ENCODE peak calls at places on chromosome 1, in six cellular contexts. D is Calu3; T is retina; I is naive B cell; B is B cell; S is activated naive CD4-positive, alpha-beta T cell. Q is an unnamed sample.

GRCh38 chr1:186304982-186305949 is 69.8 kb downstream of the TPR start:
- DNase-seq in D (no peak), T (peak), I (no peak), B (peak), S (no peak), Q (peak)

GRCh38 chr1:108719654-108720435 is 7.1 kb downstream of the FNDC7 start:
- DNase-seq in D (peak), T (no peak), I (no peak), B (no peak), S (no peak), Q (no peak)

GRCh38 chr1:3360646-3361257 is 93.7 kb upstream of the ARHGEF16 start:
- DNase-seq in D (no peak), T (no peak), I (no peak), B (no peak), S (no peak), Q (no peak)

GRCh38 chr1:2372551-2373490 is 18.5 kb downstream of the MORN1 start:
- DNase-seq in D (no peak), T (no peak), I (no peak), B (no peak), S (no peak), Q (no peak)

GRCh38 chr1:110087812-110088738 is 17.6 kb upstream of the ALX3 start:
- DNase-seq in D (peak), T (peak), I (peak), B (peak), S (no peak), Q (peak)

GRCh38 chr1:99558539-99558938 is 87.4 kb upstream of the PALMD start:
- DNase-seq in D (no peak), T (no peak), I (no peak), B (no peak), S (no peak), Q (no peak)

GRCh38 chr1:201321826-201322390 is 38.6 kb downstream of the PKP1 start:
- DNase-seq in D (no peak), T (no peak), I (no peak), B (no peak), S (no peak), Q (no peak)

GRCh38 chr1:8222789-8223188 is 95.1 kb upstream of the SLC45A1 start:
- DNase-seq in D (no peak), T (no peak), I (no peak), B (no peak), S (no peak), Q (no peak)

GRCh38 chr1:238710697-238711096 is 675.7 kb upstream of the CHRM3 start:
- DNase-seq in D (no peak), T (no peak), I (no peak), B (no peak), S (no peak), Q (no peak)

GRCh38 chr1:223842784-223843183 is 3.0 kb downstream of the TP53BP2 start:
- DNase-seq in D (no peak), T (no peak), I (no peak), B (no peak), S (no peak), Q (no peak)

GRCh38 chr1:43952731-43953350 is 6.1 kb downstream of the IPO13 start:
- DNase-seq in D (no peak), T (peak), I (no peak), B (no peak), S (no peak), Q (no peak)

GRCh38 chr1:116508090-116508983 is 62.5 kb downstream of the CD58 start:
- DNase-seq in D (no peak), T (no peak), I (no peak), B (no peak), S (no peak), Q (no peak)

GRCh38 chr1:229603387-229604005 is 22.4 kb downstream of the TAF5L start:
- DNase-seq in D (no peak), T (peak), I (no peak), B (no peak), S (no peak), Q (no peak)

GRCh38 chr1:115214098-115214497 is 124.0 kb downstream of the NGF start:
- DNase-seq in D (no peak), T (no peak), I (no peak), B (no peak), S (no peak), Q (no peak)

GRCh38 chr1:191343816-191344215 is 814.4 kb upstream of the RGS18 start:
- DNase-seq in D (no peak), T (no peak), I (no peak), B (no peak), S (no peak), Q (no peak)

GRCh38 chr1:243261389-243261788 is 5.5 kb downstream of the SDCCAG8 start:
- DNase-seq in D (no peak), T (no peak), I (no peak), B (no peak), S (no peak), Q (no peak)

GRCh38 chr1:65141394-65141793 is 6.6 kb upstream of the AK4 start:
- DNase-seq in D (peak), T (no peak), I (no peak), B (no peak), S (no peak), Q (no peak)

GRCh38 chr1:113557176-113557575 is 166.9 kb downstream of the MAGI3 start:
- DNase-seq in D (no peak), T (no peak), I (no peak), B (no peak), S (no peak), Q (no peak)

GRCh38 chr1:47901001-47901575 is 96.1 kb downstream of the TRABD2B start:
- DNase-seq in D (no peak), T (peak), I (no peak), B (no peak), S (no peak), Q (no peak)

GRCh38 chr1:6011161-6011945 is 19.1 kb upstream of the NPHP4 start:
- DNase-seq in D (no peak), T (no peak), I (no peak), B (no peak), S (no peak), Q (no peak)

GRCh38 chr1:155071701-155072100 is 6.9 kb upstream of the EFNA3 start:
- DNase-seq in D (no peak), T (peak), I (no peak), B (no peak), S (no peak), Q (no peak)

GRCh38 chr1:26706315-26706714 is 10.5 kb downstream of the ARID1A start:
- DNase-seq in D (no peak), T (no peak), I (no peak), B (no peak), S (no peak), Q (peak)

GRCh38 chr1:221396526-221396925 is 345.4 kb downstream of the DUSP10 start:
- DNase-seq in D (no peak), T (no peak), I (no peak), B (no peak), S (no peak), Q (no peak)

GRCh38 chr1:71721532-71721931 is 560.8 kb downstream of the NEGR1 start:
- DNase-seq in D (no peak), T (no peak), I (no peak), B (no peak), S (no peak), Q (no peak)

GRCh38 chr1:234368320-234369032 is 4.8 kb upstream of the COA6 start:
- DNase-seq in D (no peak), T (no peak), I (no peak), B (no peak), S (no peak), Q (no peak)

GRCh38 chr1:199490804-199491527 is 536.5 kb upstream of the NR5A2 start:
- DNase-seq in D (peak), T (no peak), I (no peak), B (no peak), S (no peak), Q (no peak)

GRCh38 chr1:155064109-155064812 is 721 bp downstream of the EFNA4 start:
- DNase-seq in D (no peak), T (no peak), I (no peak), B (no peak), S (no peak), Q (no peak)

GRCh38 chr1:247212012-247212411 is 40.2 kb upstream of the ZNF124 start:
- DNase-seq in D (no peak), T (no peak), I (peak), B (peak), S (no peak), Q (no peak)

GRCh38 chr1:154736840-154737239 is 128.9 kb upstream of the ADAR start:
- DNase-seq in D (no peak), T (no peak), I (no peak), B (no peak), S (no peak), Q (no peak)

GRCh38 chr1:22311461-22311860 is 140.2 kb upstream of the ZBTB40 start:
- DNase-seq in D (no peak), T (no peak), I (no peak), B (no peak), S (no peak), Q (no peak)

GRCh38 chr1:45979074-45979777 is 153.2 kb downstream of the PIK3R3 start:
- DNase-seq in D (peak), T (no peak), I (no peak), B (no peak), S (no peak), Q (no peak)

GRCh38 chr1:151235235-151235634 is 19.3 kb upstream of the PSMD4 start:
- DNase-seq in D (no peak), T (no peak), I (no peak), B (no peak), S (no peak), Q (no peak)

Q was measured in germinal center.